ENCODE peak calls at places on chromosome 9, in seven cellular contexts. D, I, K, N, Y, G and E are unnamed samples.

GRCh38 chr9:73863924-73864323 is 633.2 kb upstream of the RORB start:
- DNase-seq in G (no peak), N (no peak), Y (no peak), K (no peak), D (no peak), I (no peak), E (no peak)

GRCh38 chr9:37840560-37841194 is 40.1 kb downstream of the DCAF10 start:
- DNase-seq in G (no peak), D (peak), Y (no peak), K (no peak), N (no peak), I (no peak), E (no peak)

GRCh38 chr9:89000281-89000875 is 9.1 kb downstream of the S1PR3 start:
- DNase-seq in G (no peak), D (no peak), K (no peak), Y (no peak), N (peak), I (no peak), E (no peak)

GRCh38 chr9:121929893-121930875 is 162.9 kb downstream of the TTLL11 start:
- DNase-seq in Y (no peak), N (no peak), K (no peak), G (no peak), D (peak), I (no peak), E (no peak)

GRCh38 chr9:75851917-75852316 is 38.6 kb upstream of the PCSK5 start:
- DNase-seq in N (no peak), K (no peak), I (no peak), Y (no peak), G (no peak), D (no peak), E (no peak)

GRCh38 chr9:127912296-127912695 is 4.5 kb downstream of the ST6GALNAC4 start:
- DNase-seq in Y (no peak), D (no peak), I (no peak), G (no peak), N (no peak), K (no peak), E (no peak)

GRCh38 chr9:110765926-110766325 is 97.3 kb downstream of the MUSK start:
- DNase-seq in N (no peak), K (no peak), G (no peak), I (no peak), D (no peak), Y (no peak), E (no peak)

GRCh38 chr9:14326264-14326826 is 12.4 kb upstream of the NFIB start:
- DNase-seq in K (peak), Y (no peak), N (no peak), D (peak), I (no peak), G (no peak), E (no peak)

GRCh38 chr9:125851971-125852370 is 104.8 kb downstream of the PBX3 start:
- DNase-seq in I (no peak), K (no peak), D (no peak), G (no peak), N (no peak), Y (no peak), E (no peak)

GRCh38 chr9:121895836-121896544 is 197.1 kb downstream of the TTLL11 start:
- DNase-seq in N (peak), K (peak), G (peak), D (peak), Y (peak), I (peak), E (peak)

GRCh38 chr9:27192291-27192960 is 83.4 kb downstream of the TEK start:
- DNase-seq in N (peak), Y (no peak), K (no peak), I (no peak), G (no peak), D (no peak), E (no peak)

GRCh38 chr9:121353246-121353975 is 16.6 kb downstream of the STOM start:
- DNase-seq in Y (no peak), K (no peak), I (no peak), G (no peak), D (no peak), N (no peak), E (no peak)

GRCh38 chr9:111352545-111352944 is 22.5 kb upstream of the OR2K2 start:
- DNase-seq in I (no peak), G (no peak), N (no peak), K (no peak), D (no peak), Y (no peak), E (no peak)

GRCh38 chr9:2494571-2494970 is 127.0 kb upstream of the VLDLR start:
- DNase-seq in G (no peak), Y (no peak), D (no peak), I (no peak), K (no peak), N (no peak), E (no peak)

GRCh38 chr9:111657051-111657450 is 4.4 kb upstream of the GNG10 start:
- DNase-seq in I (no peak), N (no peak), K (no peak), G (no peak), D (no peak), Y (no peak), E (no peak)

GRCh38 chr9:114677418-114677817 is 4.6 kb downstream of the TEX48 start:
- DNase-seq in I (no peak), N (peak), G (peak), D (peak), Y (no peak), K (peak), E (no peak)

GRCh38 chr9:136653323-136654064 is 9.2 kb upstream of the EGFL7 start:
- DNase-seq in I (no peak), K (no peak), D (no peak), G (no peak), Y (no peak), N (no peak), E (no peak)

GRCh38 chr9:135088979-135089847 is 1.7 kb downstream of the OLFM1 start:
- DNase-seq in D (no peak), N (no peak), K (no peak), G (no peak), I (no peak), Y (no peak), E (no peak)

GRCh38 chr9:93031629-93032431 is 26.7 kb upstream of the SUSD3 start:
- DNase-seq in K (no peak), D (no peak), I (no peak), N (peak), Y (no peak), G (no peak), E (no peak)

GRCh38 chr9:108631890-108632289 is 223.9 kb downstream of the ACTL7B start:
- DNase-seq in K (no peak), G (no peak), N (no peak), D (no peak), Y (no peak), I (no peak), E (no peak)

GRCh38 chr9:125902224-125902623 is 155.1 kb downstream of the PBX3 start:
- DNase-seq in D (no peak), G (no peak), Y (no peak), K (no peak), I (no peak), N (no peak), E (no peak)

GRCh38 chr9:31364171-31364570 is 1020.3 kb upstream of the ACO1 start:
- DNase-seq in N (no peak), K (no peak), I (no peak), G (no peak), D (no peak), Y (no peak), E (no peak)

DNA sequence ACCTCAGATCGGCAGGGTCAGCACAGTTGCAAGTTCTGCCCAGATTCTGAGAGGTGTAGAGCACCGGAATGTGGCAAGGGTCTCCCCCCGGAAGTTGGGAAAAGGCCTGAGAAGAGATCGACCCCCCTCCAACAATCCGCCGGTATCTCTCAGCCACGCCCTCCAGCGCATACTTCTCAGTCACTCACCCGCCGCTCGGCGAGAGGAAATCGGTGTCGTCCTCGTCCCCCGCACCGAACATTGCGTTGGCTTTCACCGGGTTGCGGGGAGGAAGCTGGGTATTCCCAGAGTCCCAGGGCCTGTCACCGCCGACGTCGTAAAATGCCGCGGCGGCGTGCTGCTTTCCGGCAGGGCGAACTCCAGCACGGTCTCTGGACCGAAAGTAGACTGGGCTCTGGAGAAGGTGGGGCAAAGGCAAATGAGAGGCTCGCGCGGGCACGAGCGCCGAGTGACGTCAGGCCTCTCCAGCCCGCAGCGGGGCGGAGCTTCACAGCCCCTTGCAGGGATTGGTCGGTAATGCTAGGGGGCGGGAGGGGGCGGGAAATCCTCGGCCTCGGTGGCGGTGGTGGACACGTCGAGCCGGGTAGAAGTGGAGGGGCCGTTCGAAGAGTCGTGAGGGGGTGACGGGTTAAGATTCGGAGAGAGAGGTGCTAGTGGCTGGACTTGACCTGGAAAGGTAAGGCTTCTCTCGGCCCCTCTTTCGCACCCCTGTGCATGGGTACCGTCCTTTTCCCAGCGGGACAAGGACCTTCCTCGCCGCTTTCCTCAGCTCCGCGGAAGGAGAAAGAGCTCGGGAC is at the start of the genes FKBP15 and SLC31A1:
- DNase-seq in I (peak), G (peak), Y (peak), D (peak), N (peak), K (peak), E (peak)
- TF ChIP-seq POLR2A in I (peak), G (no peak), Y (peak), D (peak), N (peak), K (peak), E (no peak)

GRCh38 chr9:34252016-34252415 is 73.2 kb downstream of the UBAP1 start:
- DNase-seq in D (no peak), I (no peak), Y (no peak), K (no peak), N (no peak), G (no peak), E (peak)

GRCh38 chr9:34254141-34254913 is 74.7 kb downstream of the KIF24 start:
- DNase-seq in D (peak), N (no peak), G (no peak), K (no peak), Y (peak), I (peak), E (no peak)

GRCh38 chr9:34252670-34253459 is 74.0 kb downstream of the UBAP1 start:
- DNase-seq in Y (peak), K (peak), I (peak), D (peak), G (no peak), N (peak), E (peak)

GRCh38 chr9:34254966-34255825 is 73.9 kb downstream of the KIF24 start:
- DNase-seq in N (no peak), I (no peak), Y (peak), K (no peak), D (no peak), G (peak), E (peak)

DNA sequence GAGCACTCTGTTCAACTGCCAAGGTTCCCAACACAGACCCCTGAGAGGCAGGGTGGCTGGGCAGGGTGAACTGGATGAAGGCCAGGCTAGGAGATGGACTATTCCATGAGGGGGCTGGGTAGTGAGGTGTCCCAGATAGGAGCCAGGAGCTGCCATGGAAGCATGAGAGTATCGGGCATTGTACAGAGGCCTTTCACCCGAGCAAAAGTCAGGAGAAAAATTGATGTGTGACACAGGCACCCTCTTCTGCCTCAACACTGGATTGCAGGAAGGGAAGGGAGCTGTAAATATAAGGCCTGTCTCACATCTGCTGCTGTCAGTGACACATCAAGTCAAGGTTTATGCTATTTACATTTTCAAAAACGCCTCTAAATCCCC is 74.6 kb downstream of the UBAP1 start:
- DNase-seq in Y (peak), G (no peak), D (peak), N (no peak), K (no peak), I (peak), E (peak)
- TF ChIP-seq CTCF in Y (peak), G (no peak), D (no peak), N (no peak), K (no peak), I (peak), E (no peak)

DNA sequence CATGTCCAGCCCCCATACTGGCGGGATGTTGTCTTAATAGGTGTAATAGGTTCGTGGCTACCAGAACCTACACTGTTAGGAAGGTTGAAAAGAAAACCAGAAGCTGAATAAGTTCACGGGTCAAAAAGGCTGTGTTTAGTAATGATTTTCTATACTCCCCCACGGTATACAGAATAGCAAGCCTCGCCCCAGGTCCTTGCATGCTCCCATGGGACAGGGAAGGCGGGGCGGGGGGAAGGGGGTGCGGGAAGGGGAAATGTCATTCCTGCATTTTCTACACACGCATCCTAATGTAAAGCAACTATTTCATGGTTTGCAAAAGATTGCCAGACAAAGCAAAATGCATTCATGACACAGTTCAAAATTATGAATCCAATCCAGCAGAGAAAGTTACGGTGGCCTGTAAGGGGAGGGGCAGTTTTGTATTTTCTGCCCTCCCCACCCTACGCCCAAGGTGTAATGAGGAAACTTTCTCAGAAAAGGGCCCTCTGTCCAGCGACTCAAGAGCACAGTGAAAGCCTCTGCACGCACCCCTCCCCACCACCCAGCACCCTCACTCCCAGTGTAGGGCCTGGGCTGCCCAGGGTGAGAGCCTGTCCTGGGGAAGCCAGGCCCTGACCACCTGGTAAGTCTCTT is 105.3 kb downstream of the ROR2 start:
- DNase-seq in Y (no peak), I (no peak), N (no peak), K (no peak), D (no peak), G (peak), E (peak)
- H3K4me3 ChIP-seq in Y (no peak), I (no peak), N (no peak), K (no peak), D (no peak), G (no peak), E (no peak)

GRCh38 chr9:22392523-22392922 is 54.1 kb upstream of the DMRTA1 start:
- DNase-seq in K (no peak), Y (no peak), G (no peak), I (no peak), D (no peak), N (no peak), E (no peak)
- TF ChIP-seq POLR2A in K (no peak), Y (no peak), G (no peak), I (no peak), D (no peak), N (no peak), E (no peak)